ENCODE peak calls at places on chromosome 5, in six cellular contexts. P is stimulated activated CD8-positive, alpha-beta memory T cell treated with anti-CD3 and anti-CD28 coated beads, Interleukin-4, amount 100 ng/mL, for 48 hours; K is foreskin melanocyte; W is AG10803; Z is mesothelial cell of epicardium; J is NB4. H is an unnamed sample.

GRCh38 chr5:174275959-174276358 is 230.5 kb downstream of the NSG2 start:
- DNase-seq in P (no peak), K (no peak), W (no peak), Z (no peak), J (no peak), H (no peak)

GRCh38 chr5:135072357-135073247 is 38.6 kb upstream of the PITX1 start:
- DNase-seq in P (no peak), K (no peak), W (no peak), Z (no peak), J (no peak), H (no peak)

GRCh38 chr5:132439521-132440206 is 50.9 kb downstream of the IRF1 start:
- DNase-seq in P (no peak), K (no peak), W (peak; percentile 95), Z (no peak), J (no peak), H (peak; percentile 94)

GRCh38 chr5:164504141-164504772 is 998.8 kb downstream of the MAT2B start:
- DNase-seq in P (peak; percentile 27), K (peak; percentile 68), W (peak; percentile 38), Z (peak; percentile 48), J (peak; percentile 64), H (peak; percentile 10)

GRCh38 chr5:128100860-128101557 is 17.4 kb downstream of the SLC12A2 start:
- DNase-seq in P (no peak), K (peak; percentile 22), W (no peak), Z (no peak), J (no peak), H (no peak)

GRCh38 chr5:53319306-53319705 is 161.1 kb upstream of the FST start:
- DNase-seq in P (no peak), K (peak; percentile 5), W (no peak), Z (no peak), J (no peak), H (no peak)

GRCh38 chr5:26388946-26389345 is 649.4 kb downstream of the CDH9 start:
- DNase-seq in P (no peak), K (no peak), W (no peak), Z (no peak), J (no peak), H (no peak)

GRCh38 chr5:112869948-112870347 is 8.9 kb downstream of the SRP19 start:
- DNase-seq in P (no peak), K (no peak), W (no peak), Z (no peak), J (no peak), H (no peak)

GRCh38 chr5:123809594-123810172 is 297.7 kb downstream of the CSNK1G3 start:
- DNase-seq in P (no peak), K (no peak), W (no peak), Z (no peak), J (no peak), H (no peak)

GRCh38 chr5:142181547-142182191 is 73.1 kb downstream of the NDFIP1 start:
- DNase-seq in P (no peak), K (no peak), W (no peak), Z (no peak), J (peak; percentile 6), H (no peak)

GRCh38 chr5:105905392-105905791 is 1765.3 kb downstream of the EFNA5 start:
- DNase-seq in P (no peak), K (no peak), W (no peak), Z (no peak), J (no peak), H (no peak)